ENCODE peak calls at places on chromosome 22, in nine cellular contexts. One of them, this sample, is unnamed.

GRCh38 chr22:43152355-43153071 is 1.2 kb downstream of the TSPO start:
- DNase-seq in iPS-NIHi11: no peak
- DNase-seq in pulmonary artery endothelial cell: no peak
- DNase-seq in heart left ventricle: peak; percentile 79
- DNase-seq in activated effector memory CD4-positive, alpha-beta T cell treated with Interleukin-2 at 50 U/mL for 16 hours: peak; percentile 55
- DNase-seq in CD8-positive, alpha-beta memory T cell: peak; percentile 56
- DNase-seq in endothelial cell: no peak
- DNase-seq in amniotic stem cell: peak; percentile 31
- DNase-seq in T-helper 9 cell: peak; percentile 41
- DNase-seq in this sample: peak; percentile 35

GRCh38 chr22:47120399-47120798 is 357.9 kb downstream of the TBC1D22A start:
- DNase-seq in iPS-NIHi11: no peak
- DNase-seq in endothelial cell: no peak
- DNase-seq in pulmonary artery endothelial cell: no peak
- DNase-seq in CD8-positive, alpha-beta memory T cell: no peak
- DNase-seq in amniotic stem cell: no peak
- DNase-seq in heart left ventricle: no peak
- DNase-seq in activated effector memory CD4-positive, alpha-beta T cell treated with Interleukin-2 at 50 U/mL for 16 hours: no peak
- DNase-seq in T-helper 9 cell: no peak
- DNase-seq in this sample: no peak

GRCh38 chr22:37267128-37267587 is 15.2 kb upstream of the CYTH4 start:
- DNase-seq in activated effector memory CD4-positive, alpha-beta T cell treated with Interleukin-2 at 50 U/mL for 16 hours: peak; percentile 59
- DNase-seq in iPS-NIHi11: peak; percentile 89
- DNase-seq in CD8-positive, alpha-beta memory T cell: peak; percentile 59
- DNase-seq in heart left ventricle: peak; percentile 32
- DNase-seq in amniotic stem cell: no peak
- DNase-seq in T-helper 9 cell: peak; percentile 67
- DNase-seq in pulmonary artery endothelial cell: no peak
- DNase-seq in endothelial cell: peak; percentile 83
- DNase-seq in this sample: peak; percentile 33

GRCh38 chr22:27331526-27332281 is 469.9 kb downstream of the MN1 start:
- DNase-seq in iPS-NIHi11: peak; percentile 54
- DNase-seq in endothelial cell: peak; percentile 54
- DNase-seq in T-helper 9 cell: no peak
- DNase-seq in heart left ventricle: no peak
- DNase-seq in activated effector memory CD4-positive, alpha-beta T cell treated with Interleukin-2 at 50 U/mL for 16 hours: no peak
- DNase-seq in pulmonary artery endothelial cell: no peak
- DNase-seq in amniotic stem cell: no peak
- DNase-seq in CD8-positive, alpha-beta memory T cell: no peak
- DNase-seq in this sample: no peak

GRCh38 chr22:11629661-11630385 is 3898.2 kb upstream of the OR11H1 start:
- DNase-seq in activated effector memory CD4-positive, alpha-beta T cell treated with Interleukin-2 at 50 U/mL for 16 hours: no peak
- DNase-seq in heart left ventricle: no peak
- DNase-seq in CD8-positive, alpha-beta memory T cell: no peak
- DNase-seq in iPS-NIHi11: no peak
- DNase-seq in T-helper 9 cell: no peak
- DNase-seq in amniotic stem cell: no peak
- DNase-seq in pulmonary artery endothelial cell: no peak
- DNase-seq in endothelial cell: no peak
- DNase-seq in this sample: no peak

GRCh38 chr22:30286813-30287625 is 2.3 kb downstream of the CASTOR1 start:
- DNase-seq in amniotic stem cell: no peak
- DNase-seq in CD8-positive, alpha-beta memory T cell: peak; percentile 82
- DNase-seq in heart left ventricle: peak; percentile 66
- DNase-seq in T-helper 9 cell: peak; percentile 88
- DNase-seq in iPS-NIHi11: peak; percentile 88
- DNase-seq in endothelial cell: peak; percentile 89
- DNase-seq in activated effector memory CD4-positive, alpha-beta T cell treated with Interleukin-2 at 50 U/mL for 16 hours: peak; percentile 76
- DNase-seq in pulmonary artery endothelial cell: no peak
- DNase-seq in this sample: peak; percentile 61

GRCh38 chr22:22519591-22519990 is 479 bp downstream of the ZNF280A start:
- DNase-seq in endothelial cell: no peak
- DNase-seq in heart left ventricle: no peak
- DNase-seq in CD8-positive, alpha-beta memory T cell: no peak
- DNase-seq in T-helper 9 cell: no peak
- DNase-seq in amniotic stem cell: no peak
- DNase-seq in iPS-NIHi11: no peak
- DNase-seq in pulmonary artery endothelial cell: no peak
- DNase-seq in activated effector memory CD4-positive, alpha-beta T cell treated with Interleukin-2 at 50 U/mL for 16 hours: no peak
- DNase-seq in this sample: no peak

GRCh38 chr22:35409783-35410662 is 10.1 kb downstream of the MCM5 start:
- DNase-seq in CD8-positive, alpha-beta memory T cell: peak; percentile 14
- DNase-seq in iPS-NIHi11: no peak
- DNase-seq in T-helper 9 cell: no peak
- DNase-seq in pulmonary artery endothelial cell: no peak
- DNase-seq in heart left ventricle: peak; percentile 40
- DNase-seq in endothelial cell: no peak
- DNase-seq in amniotic stem cell: no peak
- DNase-seq in activated effector memory CD4-positive, alpha-beta T cell treated with Interleukin-2 at 50 U/mL for 16 hours: no peak
- DNase-seq in this sample: no peak

GRCh38 chr22:49281467-49282340 is 546.0 kb downstream of the BRD1 start:
- DNase-seq in heart left ventricle: no peak
- DNase-seq in endothelial cell: no peak
- DNase-seq in amniotic stem cell: no peak
- DNase-seq in activated effector memory CD4-positive, alpha-beta T cell treated with Interleukin-2 at 50 U/mL for 16 hours: no peak
- DNase-seq in iPS-NIHi11: no peak
- DNase-seq in CD8-positive, alpha-beta memory T cell: no peak
- DNase-seq in T-helper 9 cell: no peak
- DNase-seq in pulmonary artery endothelial cell: no peak
- DNase-seq in this sample: no peak

This sample was measured in T-helper 22 cell.